ENCODE peak calls at places on chromosome X, in five cellular contexts. N is K562, K is GM23338, S is A549, A is GM12878. P is an unnamed sample.

GRCh38 chrX:120120223-120120622 is 4.5 kb upstream of the RHOXF1 start:
- DNase-seq in N (no peak), K (no peak), S (no peak), A (no peak), P (no peak)

GRCh38 chrX:8841911-8842310 is 40.7 kb upstream of the FAM9A start:
- DNase-seq in N (no peak), A (no peak), K (no peak), S (no peak), P (no peak)

GRCh38 chrX:19725545-19726102 is 161.8 kb downstream of the SH3KBP1 start:
- DNase-seq in A (no peak), N (no peak), K (no peak), S (peak), P (no peak)

GRCh38 chrX:150438165-150438564 is 75.0 kb downstream of the MAMLD1 start:
- DNase-seq in N (no peak), A (no peak), S (no peak), K (no peak), P (no peak)

GRCh38 chrX:45068555-45068954 is 132.1 kb downstream of the DIPK2B start:
- DNase-seq in A (no peak), N (no peak), K (no peak), S (no peak), P (no peak)

GRCh38 chrX:40095588-40096394 is 2.0 kb downstream of the BCOR start:
- DNase-seq in N (peak), K (no peak), S (no peak), A (no peak), P (no peak)

GRCh38 chrX:49163555-49164419 is 1.2 kb downstream of the MAGIX start:
- DNase-seq in A (peak), K (peak), S (peak), N (peak), P (peak)

GRCh38 chrX:129642641-129643040 is 12.1 kb downstream of the APLN start:
- DNase-seq in K (no peak), N (peak), S (no peak), A (no peak), P (no peak)

GRCh38 chrX:29397506-29397905 is 810.3 kb downstream of the IL1RAPL1 start:
- DNase-seq in S (no peak), N (no peak), A (no peak), K (no peak), P (no peak)

GRCh38 chrX:103017542-103017941 is 46.4 kb downstream of the BEX1 start:
- DNase-seq in S (no peak), A (no peak), N (no peak), K (peak), P (no peak)

GRCh38 chrX:134761788-134762187 is 103.5 kb upstream of the PLAC1 start:
- DNase-seq in N (peak), A (no peak), S (peak), K (peak), P (peak)

GRCh38 chrX:78102100-78102499 is 1.9 kb upstream of the PGK1 start:
- DNase-seq in A (no peak), S (no peak), N (no peak), K (no peak), P (no peak)

GRCh38 chrX:115968436-115969252 is 201.9 kb upstream of the AGTR2 start:
- DNase-seq in S (peak), N (no peak), A (no peak), K (peak), P (no peak)

GRCh38 chrX:141668371-141668770 is 30.2 kb downstream of the SPANXD start:
- DNase-seq in N (no peak), A (no peak), S (no peak), K (no peak), P (no peak)

GRCh38 chrX:70826715-70827114 is 81.8 kb downstream of the TEX11 start:
- DNase-seq in N (no peak), S (no peak), A (no peak), K (no peak), P (no peak)

GRCh38 chrX:9534686-9535085 is 69.8 kb downstream of the TBL1X start:
- DNase-seq in A (no peak), S (no peak), K (no peak), N (no peak), P (peak)

GRCh38 chrX:11341274-11342256 is 48.4 kb downstream of the AMELX start:
- DNase-seq in A (peak), S (peak), K (no peak), N (peak), P (no peak)

GRCh38 chrX:68807818-68808217 is 21.0 kb upstream of the EFNB1 start:
- DNase-seq in S (peak), N (peak), K (peak), A (no peak), P (no peak)

GRCh38 chrX:140572724-140573123 is 67.9 kb upstream of the SOX3 start:
- DNase-seq in S (peak), K (peak), A (peak), N (peak), P (peak)

GRCh38 chrX:30504309-30504708 is 73.3 kb downstream of the TASL start:
- DNase-seq in K (peak), A (peak), S (peak), N (peak), P (peak)

GRCh38 chrX:125333583-125333982 is 13.9 kb downstream of the TEX13C start:
- DNase-seq in S (no peak), N (no peak), A (no peak), K (no peak), P (no peak)

GRCh38 chrX:40192196-40192595 is 94.4 kb upstream of the BCOR start:
- DNase-seq in S (no peak), K (no peak), A (no peak), N (no peak), P (no peak)

GRCh38 chrX:72048515-72049455 is 82.9 kb downstream of the RTL5 start:
- DNase-seq in A (no peak), N (no peak), K (peak), S (peak), P (no peak)

GRCh38 chrX:75278991-75279390 is 5.1 kb downstream of the UPRT start:
- DNase-seq in N (no peak), S (no peak), A (no peak), K (peak), P (no peak)

GRCh38 chrX:18047440-18047940 is 173.2 kb downstream of the BEND2 start:
- DNase-seq in A (no peak), N (no peak), K (no peak), S (no peak), P (no peak)

GRCh38 chrX:24002792-24003191 is 24.2 kb downstream of the KLHL15 start:
- DNase-seq in N (no peak), K (no peak), S (no peak), A (no peak), P (no peak)

GRCh38 chrX:48896611-48897011 is 957 bp downstream of the TIMM17B start:
- DNase-seq in N (peak), S (no peak), A (no peak), K (peak), P (no peak)

GRCh38 chrX:80334583-80334982 is 85.7 kb upstream of the TENT5D start:
- DNase-seq in K (no peak), N (no peak), S (no peak), A (no peak), P (no peak)

GRCh38 chrX:9670136-9670905 is 95.3 kb downstream of the GPR143 start:
- DNase-seq in S (peak), K (no peak), N (peak), A (no peak), P (no peak)

GRCh38 chrX:275967-276587 is 5.1 kb upstream of the PLCXD1 start:
- DNase-seq in N (peak), K (peak), S (peak), A (no peak), P (peak)

GRCh38 chrX:14496674-14497073 is 32.7 kb upstream of the GLRA2 start:
- DNase-seq in K (no peak), A (no peak), S (no peak), N (no peak), P (no peak)

GRCh38 chrX:9414416-9414815 is 50.4 kb upstream of the TBL1X start:
- DNase-seq in N (peak), K (no peak), A (no peak), S (no peak), P (no peak)

GRCh38 chrX:39957816-39958561 is 139.8 kb downstream of the BCOR start:
- DNase-seq in K (no peak), N (no peak), A (no peak), S (no peak), P (no peak)

GRCh38 chrX:84175943-84176342 is 12.1 kb downstream of the RPS6KA6 start:
- DNase-seq in S (no peak), A (no peak), N (no peak), K (no peak), P (no peak)

GRCh38 chrX:19462231-19462630 is 53.1 kb downstream of the MAP3K15 start:
- DNase-seq in N (no peak), S (no peak), K (no peak), A (no peak), P (no peak)

GRCh38 chrX:97117572-97117971 is 233.9 kb downstream of the RPA4 start:
- DNase-seq in S (no peak), K (no peak), N (no peak), A (no peak), P (no peak)

GRCh38 chrX:118459494-118459893 is 36.1 kb upstream of the DOCK11 start:
- DNase-seq in A (peak), N (peak), S (peak), K (peak), P (peak)

GRCh38 chrX:45714864-45715263 is 514.2 kb upstream of the DIPK2B start:
- DNase-seq in K (no peak), N (no peak), A (peak), S (peak), P (no peak)

DNA sequence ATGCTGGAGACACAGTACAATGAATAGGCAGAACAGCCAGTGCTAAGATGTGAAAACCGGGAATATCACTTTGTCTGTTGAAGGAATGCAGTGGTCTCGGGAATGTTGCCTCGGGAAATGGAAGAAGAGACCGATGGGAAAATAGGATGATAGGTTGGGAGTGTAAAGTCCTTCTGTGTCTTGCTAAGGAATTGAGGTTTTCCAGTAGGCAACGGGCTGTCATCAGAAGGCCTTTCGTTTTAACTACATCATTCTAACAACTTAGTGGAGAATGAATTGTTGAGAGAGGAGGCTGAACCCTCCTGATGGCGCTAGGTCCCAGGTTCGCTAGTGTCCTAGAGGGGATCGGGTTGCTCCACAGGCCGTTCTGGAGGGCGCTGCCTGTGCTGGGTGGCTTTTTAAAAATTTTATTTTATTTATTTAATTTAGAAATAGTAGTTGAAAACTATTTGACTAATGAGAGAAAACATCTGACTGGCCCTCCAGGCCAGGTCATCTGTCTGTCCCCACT is 735 bp downstream of the VBP1 start:
- DNase-seq in K (peak), A (peak), S (no peak), N (peak), P (no peak)
- TF ChIP-seq JUNB in K (no peak), A (no peak), S (no peak), N (no peak), P (no peak)

GRCh38 chrX:1392376-1393130 is 640 bp upstream of the SLC25A6 start:
- DNase-seq in K (peak), A (no peak), S (peak), N (peak), P (no peak)
- TF ChIP-seq JUNB in K (no peak), A (no peak), S (no peak), N (no peak), P (no peak)

GRCh38 chrX:3320471-3321046 is 25.9 kb downstream of the MXRA5 start:
- DNase-seq in S (no peak), A (no peak), K (no peak), N (no peak), P (no peak)

GRCh38 chrX:3312109-3312508 is 34.3 kb downstream of the MXRA5 start:
- DNase-seq in K (no peak), S (no peak), N (no peak), A (no peak), P (no peak)

GRCh38 chrX:3317191-3317718 is 29.2 kb downstream of the MXRA5 start:
- DNase-seq in S (no peak), K (no peak), A (no peak), N (no peak), P (no peak)
- TF ChIP-seq JUNB in S (no peak), K (no peak), A (no peak), N (no peak), P (no peak)

GRCh38 chrX:38458071-38458470 is 103.3 kb upstream of the TSPAN7 start:
- DNase-seq in N (no peak), A (no peak), S (peak), K (peak), P (no peak)
- TF ChIP-seq JUNB in N (no peak), A (no peak), S (no peak), K (no peak), P (no peak)

P was measured in HepG2.